ENCODE peak calls at places on chromosome 1, in five cellular contexts. One of them, this sample, is unnamed.

GRCh38 chr1:46476673-46477072 is 13.0 kb upstream of the DMBX1 start:
- DNase-seq in HepG2: no peak
- DNase-seq in A549: no peak
- DNase-seq in GM12878: no peak
- DNase-seq in K562: no peak
- DNase-seq in this sample: no peak

GRCh38 chr1:40003156-40004093 is 37.1 kb upstream of the CAP1 start:
- DNase-seq in HepG2: no peak
- DNase-seq in A549: no peak
- DNase-seq in GM12878: peak; percentile 53
- DNase-seq in K562: no peak
- DNase-seq in this sample: no peak

GRCh38 chr1:38685373-38685772 is 174.2 kb downstream of the RRAGC start:
- DNase-seq in HepG2: no peak
- DNase-seq in A549: no peak
- DNase-seq in GM12878: no peak
- DNase-seq in K562: no peak
- DNase-seq in this sample: peak; percentile 11

GRCh38 chr1:7298749-7299151 is 472.3 kb upstream of the VAMP3 start:
- DNase-seq in HepG2: no peak
- DNase-seq in A549: peak; percentile 86
- DNase-seq in GM12878: no peak
- DNase-seq in K562: no peak
- DNase-seq in this sample: no peak

GRCh38 chr1:46552357-46553237 is 1.1 kb upstream of the KNCN start:
- DNase-seq in HepG2: peak; percentile 16
- DNase-seq in A549: no peak
- DNase-seq in GM12878: no peak
- DNase-seq in K562: no peak
- DNase-seq in this sample: no peak

GRCh38 chr1:2455757-2456156 is 20.3 kb upstream of the PLCH2 start:
- DNase-seq in HepG2: no peak
- DNase-seq in A549: no peak
- DNase-seq in GM12878: no peak
- DNase-seq in K562: no peak
- DNase-seq in this sample: no peak

GRCh38 chr1:89552481-89553194 is 28.0 kb downstream of the LRRC8B start:
- DNase-seq in HepG2: no peak
- DNase-seq in A549: no peak
- DNase-seq in GM12878: peak; percentile 36
- DNase-seq in K562: no peak
- DNase-seq in this sample: no peak

GRCh38 chr1:248812736-248813425 is 12.8 kb downstream of the SH3BP5L start:
- DNase-seq in HepG2: no peak
- DNase-seq in A549: no peak
- DNase-seq in GM12878: no peak
- DNase-seq in K562: peak; percentile 8
- DNase-seq in this sample: no peak

GRCh38 chr1:201224671-201225400 is 34.2 kb downstream of the IGFN1 start:
- DNase-seq in HepG2: no peak
- DNase-seq in A549: no peak
- DNase-seq in GM12878: no peak
- DNase-seq in K562: no peak
- DNase-seq in this sample: no peak

GRCh38 chr1:16041200-16041599 is 2.4 kb upstream of the CLCNKB start:
- DNase-seq in HepG2: no peak
- DNase-seq in A549: no peak
- DNase-seq in GM12878: no peak
- DNase-seq in K562: no peak
- DNase-seq in this sample: no peak

GRCh38 chr1:224897501-224897900 is 32.0 kb upstream of the DNAH14 start:
- DNase-seq in HepG2: no peak
- DNase-seq in A549: no peak
- DNase-seq in GM12878: no peak
- DNase-seq in K562: no peak
- DNase-seq in this sample: no peak

GRCh38 chr1:6157528-6158174 is 22.5 kb downstream of the CHD5 start:
- DNase-seq in HepG2: peak; percentile 89
- DNase-seq in A549: peak; percentile 71
- DNase-seq in GM12878: no peak
- DNase-seq in K562: peak; percentile 69
- DNase-seq in this sample: no peak

GRCh38 chr1:40783001-40783905 is at the start of gene KCNQ4:
- DNase-seq in HepG2: no peak
- DNase-seq in A549: no peak
- DNase-seq in GM12878: no peak
- DNase-seq in K562: peak; percentile 80
- DNase-seq in this sample: peak; percentile 84

GRCh38 chr1:2311184-2312032 is 79.9 kb downstream of the MORN1 start:
- DNase-seq in HepG2: peak; percentile 73
- DNase-seq in A549: peak; percentile 61
- DNase-seq in GM12878: no peak
- DNase-seq in K562: peak; percentile 75
- DNase-seq in this sample: peak; percentile 89

GRCh38 chr1:58881471-58881994 is 97.7 kb upstream of the JUN start:
- DNase-seq in HepG2: peak; percentile 96
- DNase-seq in A549: peak; percentile 89
- DNase-seq in GM12878: no peak
- DNase-seq in K562: peak; percentile 87
- DNase-seq in this sample: no peak

GRCh38 chr1:211327341-211327921 is 798 bp downstream of the TRAF5 start:
- DNase-seq in HepG2: no peak
- DNase-seq in A549: no peak
- DNase-seq in GM12878: no peak
- DNase-seq in K562: no peak
- DNase-seq in this sample: peak; percentile 79

GRCh38 chr1:62299426-62300200 is 19.6 kb downstream of the KANK4 start:
- DNase-seq in HepG2: peak; percentile 69
- DNase-seq in A549: no peak
- DNase-seq in GM12878: no peak
- DNase-seq in K562: no peak
- DNase-seq in this sample: no peak

GRCh38 chr1:15176120-15176519 is 22.6 kb downstream of the TMEM51 start:
- DNase-seq in HepG2: no peak
- DNase-seq in A549: no peak
- DNase-seq in GM12878: peak; percentile 42
- DNase-seq in K562: no peak
- DNase-seq in this sample: no peak

GRCh38 chr1:247324913-247325312 is 6.8 kb downstream of the ZNF496 start:
- DNase-seq in HepG2: peak; percentile 44
- DNase-seq in A549: no peak
- DNase-seq in GM12878: no peak
- DNase-seq in K562: no peak
- DNase-seq in this sample: no peak

GRCh38 chr1:40842201-40842600 is 20.0 kb downstream of the CITED4 start:
- DNase-seq in HepG2: no peak
- DNase-seq in A549: no peak
- DNase-seq in GM12878: no peak
- DNase-seq in K562: no peak
- DNase-seq in this sample: no peak

GRCh38 chr1:151175910-151176309 is at the start of gene TMOD4:
- DNase-seq in HepG2: no peak
- DNase-seq in A549: peak; percentile 37
- DNase-seq in GM12878: no peak
- DNase-seq in K562: peak; percentile 48
- DNase-seq in this sample: peak; percentile 54

GRCh38 chr1:161038523-161039153 is at the start of gene TSTD1:
- DNase-seq in HepG2: no peak
- DNase-seq in A549: no peak
- DNase-seq in GM12878: no peak
- DNase-seq in K562: no peak
- DNase-seq in this sample: peak; percentile 90
- H3K4me3 ChIP-seq in HepG2: no peak within 1 kb of the TSS
- H3K4me3 ChIP-seq in A549: no peak within 1 kb of the TSS
- H3K4me3 ChIP-seq in GM12878: peak within 1 kb of the TSS; percentile 87
- H3K4me3 ChIP-seq in K562: no peak within 1 kb of the TSS
- H3K4me3 ChIP-seq in this sample: peak within 1 kb of the TSS; percentile 98

DNA sequence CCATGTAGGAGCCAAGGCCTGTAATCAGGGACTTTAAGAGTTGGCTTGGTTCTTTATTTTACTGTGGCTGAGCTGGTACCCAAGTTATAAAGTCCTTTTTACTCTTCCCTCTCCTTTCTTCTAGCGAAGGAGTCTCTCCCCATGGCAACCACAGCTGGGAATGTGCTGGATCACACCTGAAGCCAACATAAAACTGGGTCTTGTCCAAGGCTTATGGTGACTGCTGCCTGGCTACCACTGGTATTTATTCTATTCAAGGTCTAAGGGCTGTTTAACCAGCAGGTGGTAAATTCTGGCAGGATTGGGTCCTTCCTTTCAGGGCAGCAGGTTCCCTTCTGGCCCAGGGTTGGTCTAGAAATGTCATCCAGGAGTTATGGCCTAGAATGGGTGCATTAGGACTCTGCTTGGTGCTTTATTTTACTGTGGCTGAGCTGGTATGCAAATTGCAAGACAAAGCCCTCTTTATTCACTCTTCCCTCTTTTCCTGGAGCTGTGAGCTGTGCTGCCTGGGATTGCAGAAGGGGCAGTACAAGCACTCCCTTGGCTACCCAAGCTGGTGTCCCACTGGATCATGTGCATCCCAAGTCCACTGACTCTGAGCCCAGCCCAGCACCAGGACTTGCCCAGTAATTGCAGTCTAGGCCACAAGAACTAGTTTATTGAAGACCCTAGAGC is 26.6 kb downstream of the SLC22A15 start:
- DNase-seq in HepG2: no peak
- DNase-seq in A549: no peak
- DNase-seq in GM12878: no peak
- DNase-seq in K562: no peak
- DNase-seq in this sample: peak; percentile 17
- TF ChIP-seq JUNB in HepG2: no peak
- TF ChIP-seq JUNB in A549: no peak
- TF ChIP-seq JUNB in GM12878: no peak
- TF ChIP-seq JUNB in K562: no peak
- TF ChIP-seq JUNB in this sample: no peak

DNA sequence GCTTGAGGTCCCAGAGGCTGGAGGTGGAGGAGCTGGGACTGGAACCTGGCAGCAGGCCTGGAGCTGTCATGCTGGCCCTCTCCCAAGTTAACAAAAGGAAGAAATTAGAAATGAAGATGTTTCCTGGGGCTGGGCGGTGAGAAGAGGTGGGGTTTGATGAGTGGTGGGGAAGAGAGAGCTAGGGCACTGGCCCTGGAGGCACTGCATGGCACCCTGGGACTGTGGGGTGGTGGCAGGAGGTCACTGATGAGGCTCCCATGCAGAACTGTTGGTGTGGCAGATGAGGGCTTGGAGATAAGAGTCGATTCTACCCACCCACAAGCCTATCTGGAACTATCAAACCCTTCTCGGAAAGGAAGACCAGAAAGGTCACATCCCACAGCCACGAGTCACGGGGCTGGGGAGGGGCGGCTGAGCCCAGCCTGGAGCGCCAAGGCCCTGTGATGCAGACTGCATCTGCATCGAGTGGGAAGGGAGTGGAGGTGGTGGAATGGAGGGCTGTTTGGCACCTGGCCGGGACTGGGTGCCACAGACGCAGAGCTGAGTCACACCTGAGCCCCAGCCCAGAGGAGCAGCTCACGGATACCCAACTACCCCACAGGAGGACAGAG is 29.4 kb downstream of the MRPL37 start:
- DNase-seq in HepG2: peak; percentile 35
- DNase-seq in A549: peak; percentile 38
- DNase-seq in GM12878: no peak
- DNase-seq in K562: no peak
- DNase-seq in this sample: no peak
- TF ChIP-seq REST in HepG2: no peak
- TF ChIP-seq REST in A549: no peak
- TF ChIP-seq REST in GM12878: no peak
- TF ChIP-seq REST in K562: no peak
- TF ChIP-seq REST in this sample: no peak

GRCh38 chr1:11923827-11924113 is 2.5 kb downstream of the KIAA2013 start:
- DNase-seq in HepG2: no peak
- DNase-seq in A549: no peak
- DNase-seq in GM12878: no peak
- DNase-seq in K562: no peak
- DNase-seq in this sample: no peak
- H3K4me3 ChIP-seq in HepG2: peak overlapping the region; percentile 66
- H3K4me3 ChIP-seq in A549: no peak overlapping the region
- H3K4me3 ChIP-seq in GM12878: peak overlapping the region; percentile 85
- H3K4me3 ChIP-seq in K562: peak overlapping the region; percentile 71
- H3K4me3 ChIP-seq in this sample: no peak overlapping the region

DNA sequence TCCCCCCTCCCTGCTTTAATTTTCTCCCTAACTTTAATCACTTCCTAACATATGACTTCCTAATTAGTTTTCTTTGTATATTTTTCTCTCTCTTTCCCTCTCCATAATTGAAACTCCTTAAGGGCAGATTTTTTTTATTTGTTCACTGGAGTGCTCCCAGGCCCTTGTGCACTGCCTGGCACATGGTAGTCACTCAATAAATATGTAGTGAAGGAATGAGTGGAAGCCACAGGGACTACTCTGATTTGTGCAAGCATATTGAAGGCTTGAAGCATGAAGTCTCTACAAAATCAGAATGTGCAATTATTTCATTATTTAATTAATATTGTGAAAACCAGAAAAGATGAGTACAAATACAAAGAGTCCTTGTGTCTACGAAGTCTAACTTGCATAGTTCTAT is 41.5 kb downstream of the SNX7 start:
- DNase-seq in HepG2: no peak
- DNase-seq in A549: no peak
- DNase-seq in GM12878: no peak
- DNase-seq in K562: no peak
- DNase-seq in this sample: no peak
- TF ChIP-seq JUNB in HepG2: no peak
- TF ChIP-seq JUNB in A549: no peak
- TF ChIP-seq JUNB in GM12878: no peak
- TF ChIP-seq JUNB in K562: no peak
- TF ChIP-seq JUNB in this sample: no peak

DNA sequence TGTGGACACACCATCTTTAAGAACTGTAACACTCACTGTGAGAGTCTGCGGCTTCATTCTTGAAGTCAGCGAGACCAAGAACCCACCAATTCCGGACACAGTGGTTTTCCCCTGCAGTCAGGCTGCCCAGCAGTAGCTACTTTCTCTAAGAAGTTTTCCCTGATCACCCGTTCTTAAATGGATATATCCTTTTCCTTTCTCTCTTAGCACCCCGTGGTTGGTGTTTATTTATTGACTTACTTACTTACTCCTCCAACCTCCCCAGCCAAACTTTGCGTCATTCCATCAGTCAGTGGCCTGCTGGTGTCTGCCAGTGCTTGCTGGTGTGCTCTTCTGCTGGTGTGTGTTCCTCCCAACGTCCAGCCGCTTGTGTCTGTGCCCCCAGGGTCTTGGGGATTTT is 264.8 kb downstream of the GPR52 start:
- DNase-seq in HepG2: no peak
- DNase-seq in A549: no peak
- DNase-seq in GM12878: no peak
- DNase-seq in K562: no peak
- DNase-seq in this sample: no peak
- TF ChIP-seq REST in HepG2: no peak
- TF ChIP-seq REST in A549: no peak
- TF ChIP-seq REST in GM12878: no peak
- TF ChIP-seq REST in K562: no peak
- TF ChIP-seq REST in this sample: no peak

DNA sequence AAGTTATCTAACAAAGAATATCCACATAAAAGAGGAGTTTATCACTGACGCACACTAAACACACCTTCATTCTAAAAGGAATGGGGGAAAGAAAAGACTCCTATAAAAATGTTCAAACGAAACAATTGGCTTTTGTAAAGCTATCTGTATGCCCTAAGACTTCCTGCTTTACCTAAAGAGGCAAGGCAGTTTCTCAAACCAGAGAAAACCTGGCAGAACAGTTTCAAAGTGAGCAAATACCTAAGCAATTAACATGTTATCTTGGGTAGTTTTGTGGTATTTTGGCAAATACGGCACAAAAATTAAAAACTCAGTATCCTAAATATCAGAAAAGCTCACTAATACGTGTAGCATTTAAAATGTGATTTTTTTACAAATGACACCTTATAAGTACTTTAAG is 1.9 kb downstream of the PUM1 start:
- DNase-seq in HepG2: peak; percentile 37
- DNase-seq in A549: no peak
- DNase-seq in GM12878: no peak
- DNase-seq in K562: no peak
- DNase-seq in this sample: peak; percentile 30
- H3K4me3 ChIP-seq in HepG2: peak overlapping the region; percentile 86
- H3K4me3 ChIP-seq in A549: peak overlapping the region; percentile 87
- H3K4me3 ChIP-seq in GM12878: peak overlapping the region; percentile 99
- H3K4me3 ChIP-seq in K562: peak overlapping the region; percentile 89
- H3K4me3 ChIP-seq in this sample: peak overlapping the region; percentile 96